ENCODE peak calls at places on chromosome 19, in seven cellular contexts. X, Y, F, A, O, W and B are unnamed samples.

GRCh38 chr19:7679017-7679720 is 1.5 kb upstream of the TRAPPC5 start:
- DNase-seq in X (no peak), Y (no peak), F (no peak), A (no peak), O (no peak), W (no peak), B (no peak)

GRCh38 chr19:36488118-36488815 is 1.1 kb downstream of the ZNF566 start:
- DNase-seq in X (no peak), Y (no peak), F (no peak), A (no peak), O (no peak), W (no peak), B (no peak)

GRCh38 chr19:11420429-11420893 is 1.3 kb upstream of the RGL3 start:
- DNase-seq in X (no peak), Y (no peak), F (peak; percentile 70), A (peak; percentile 86), O (no peak), W (no peak), B (peak; percentile 36)

GRCh38 chr19:42850981-42851717 is 28.4 kb downstream of the PSG1 start:
- DNase-seq in X (no peak), Y (no peak), F (no peak), A (no peak), O (peak; percentile 82), W (no peak), B (peak; percentile 34)

GRCh38 chr19:447816-448546 is 12.9 kb downstream of the SHC2 start:
- DNase-seq in X (no peak), Y (no peak), F (no peak), A (no peak), O (no peak), W (no peak), B (no peak)

GRCh38 chr19:29002336-29002735 is 210.6 kb downstream of the UQCRFS1 start:
- DNase-seq in X (no peak), Y (no peak), F (no peak), A (no peak), O (no peak), W (no peak), B (no peak)

GRCh38 chr19:48802623-48803022 is 8.2 kb downstream of the BCAT2 start:
- DNase-seq in X (no peak), Y (no peak), F (no peak), A (no peak), O (no peak), W (no peak), B (no peak)

GRCh38 chr19:12913011-12913561 is 6.0 kb downstream of the SYCE2 start:
- DNase-seq in X (peak; percentile 77), Y (no peak), F (peak; percentile 88), A (peak; percentile 84), O (peak; percentile 85), W (no peak), B (peak; percentile 63)

GRCh38 chr19:7833225-7834156 is 3.5 kb downstream of the EVI5L start:
- DNase-seq in X (peak; percentile 93), Y (no peak), F (no peak), A (peak; percentile 81), O (no peak), W (peak; percentile 90), B (peak; percentile 34)

GRCh38 chr19:44947041-44947581 is 1.3 kb downstream of the APOC2 start:
- DNase-seq in X (no peak), Y (no peak), F (no peak), A (no peak), O (no peak), W (no peak), B (no peak)

GRCh38 chr19:43784251-43784980 is 3.6 kb upstream of the KCNN4 start:
- DNase-seq in X (peak; percentile 62), Y (no peak), F (no peak), A (no peak), O (peak; percentile 67), W (no peak), B (no peak)

GRCh38 chr19:290539-291521 is at the start of gene PLPP2:
- DNase-seq in X (peak; percentile 93), Y (no peak), F (no peak), A (peak; percentile 63), O (peak; percentile 94), W (no peak), B (no peak)

GRCh38 chr19:35397064-35397463 is 26.2 kb downstream of the GPR42 start:
- DNase-seq in X (no peak), Y (no peak), F (no peak), A (no peak), O (no peak), W (no peak), B (no peak)

GRCh38 chr19:1237754-1238372 is at the start of gene CBARP:
- DNase-seq in X (no peak), Y (no peak), F (peak; percentile 78), A (no peak), O (no peak), W (no peak), B (no peak)

GRCh38 chr19:4910594-4911273 is 1.4 kb downstream of the UHRF1 start:
- DNase-seq in X (no peak), Y (no peak), F (no peak), A (no peak), O (no peak), W (no peak), B (peak; percentile 21)
- TF ChIP-seq POLR2A in X (no peak), Y (no peak), F (no peak), A (no peak), O (no peak), W (no peak), B (no peak)

GRCh38 chr19:55550321-55550650 is 4.9 kb upstream of the SBK3 start:
- DNase-seq in X (no peak), Y (no peak), F (no peak), A (no peak), O (no peak), W (no peak), B (no peak)

GRCh38 chr19:55552620-55553019 is 7.3 kb upstream of the SBK3 start:
- DNase-seq in X (no peak), Y (no peak), F (peak; percentile 56), A (peak; percentile 7), O (peak; percentile 38), W (no peak), B (no peak)

GRCh38 chr19:55546822-55547614 is 1.7 kb upstream of the SBK3 start:
- DNase-seq in X (peak; percentile 81), Y (no peak), F (peak; percentile 52), A (peak; percentile 89), O (peak; percentile 69), W (no peak), B (peak; percentile 48)

GRCh38 chr19:55552206-55552605 is 6.9 kb upstream of the SBK3 start:
- DNase-seq in X (no peak), Y (no peak), F (no peak), A (peak; percentile 2), O (no peak), W (no peak), B (no peak)

GRCh38 chr19:55549500-55550320 is 4.4 kb upstream of the SBK3 start:
- DNase-seq in X (peak; percentile 35), Y (no peak), F (no peak), A (peak; percentile 64), O (no peak), W (no peak), B (no peak)
- H3K4me3 ChIP-seq in X (peak overlapping the region; percentile 21), Y (peak overlapping the region; percentile 26), F (no peak overlapping the region), A (peak overlapping the region; percentile 43), O (peak overlapping the region; percentile 11), W (no peak overlapping the region), B (peak overlapping the region; percentile 10)

GRCh38 chr19:32067686-32068085 is 277.7 kb upstream of the ZNF507 start:
- DNase-seq in X (no peak), Y (no peak), F (no peak), A (no peak), O (no peak), W (no peak), B (no peak)
- TF ChIP-seq CTCF in X (no peak), Y (no peak), F (no peak), A (no peak), O (no peak), W (no peak), B (no peak)

GRCh38 chr19:47716270-47716937 is 3.2 kb downstream of the EHD2 start:
- DNase-seq in X (no peak), Y (no peak), F (peak; percentile 62), A (peak; percentile 60), O (no peak), W (no peak), B (no peak)

GRCh38 chr19:47711652-47712239 is 1.5 kb upstream of the EHD2 start:
- DNase-seq in X (no peak), Y (no peak), F (no peak), A (no peak), O (no peak), W (no peak), B (no peak)

GRCh38 chr19:47719047-47719885 is 6.0 kb downstream of the EHD2 start:
- DNase-seq in X (peak; percentile 60), Y (no peak), F (peak; percentile 97), A (peak; percentile 93), O (peak; percentile 84), W (peak; percentile 98), B (peak; percentile 79)

GRCh38 chr19:47714339-47714738 is 1.1 kb downstream of the EHD2 start:
- DNase-seq in X (no peak), Y (no peak), F (no peak), A (no peak), O (no peak), W (no peak), B (no peak)

DNA sequence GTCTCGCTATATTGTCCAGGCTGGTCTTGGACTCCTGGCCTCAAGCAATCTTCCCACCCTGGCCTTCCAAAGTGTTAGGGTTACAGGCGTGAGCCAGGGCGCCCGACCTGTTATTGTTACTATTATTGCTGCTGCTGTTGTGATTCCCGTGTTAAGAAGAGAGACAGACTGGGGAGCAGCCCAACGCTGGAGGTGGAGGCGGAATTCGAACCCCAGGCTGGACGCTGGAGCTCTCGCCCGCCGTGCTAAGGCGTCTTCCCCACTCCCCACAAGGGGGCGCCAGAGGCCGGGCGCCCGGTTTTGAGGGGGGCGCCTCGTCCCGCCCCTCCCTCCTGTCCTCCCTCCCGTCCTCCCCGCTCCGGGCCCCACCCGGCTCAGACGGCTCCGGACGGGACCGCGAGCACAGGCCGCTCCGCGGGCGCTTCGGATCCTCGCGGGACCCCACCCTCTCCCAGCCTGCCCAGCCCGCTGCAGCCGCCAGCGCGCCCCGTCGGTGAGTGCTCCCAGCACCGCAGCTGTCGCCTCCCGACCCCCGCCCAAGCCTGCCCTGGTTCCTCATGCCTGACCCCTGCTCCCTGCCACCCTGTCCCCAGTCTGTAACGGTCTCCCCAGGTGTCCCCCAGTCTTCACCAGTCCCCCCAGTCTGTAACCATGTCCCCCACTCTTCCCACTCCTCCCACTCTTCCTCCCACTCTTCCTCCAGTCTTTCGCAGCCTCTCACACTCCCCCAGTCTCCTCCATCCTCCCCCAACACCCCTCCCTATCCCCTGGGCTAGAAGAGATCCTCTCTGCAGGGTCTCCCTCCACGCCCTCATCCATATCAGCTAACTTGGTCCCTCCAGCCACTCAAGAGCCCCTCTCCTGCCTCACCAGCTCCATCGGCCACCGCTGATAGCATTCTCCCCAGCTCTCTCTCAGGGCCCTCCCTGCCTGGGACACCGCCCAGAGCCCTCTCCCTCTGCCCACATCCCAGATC is at the start of gene EHD2:
- DNase-seq in X (peak; percentile 59), Y (no peak), F (peak; percentile 91), A (peak; percentile 91), O (peak; percentile 54), W (no peak), B (peak; percentile 58)
- TF ChIP-seq POLR2A in X (no peak), Y (no peak), F (peak; percentile 78), A (peak; percentile 86), O (no peak), W (peak; percentile 93), B (peak; percentile 85)

GRCh38 chr19:16025108-16026101 is 50.9 kb upstream of the TPM4 start:
- DNase-seq in X (peak; percentile 54), Y (no peak), F (no peak), A (peak; percentile 60), O (no peak), W (no peak), B (no peak)
- H3K4me3 ChIP-seq in X (no peak overlapping the region), Y (no peak overlapping the region), F (no peak overlapping the region), A (no peak overlapping the region), O (no peak overlapping the region), W (no peak overlapping the region), B (no peak overlapping the region)